ENCODE peak calls at places on chromosomes 16 and 17, in seven cellular contexts. N is endothelial cell of umbilical vein, R is ovary, D is H1, H is Peyer's patch, A is GM12878, F is NB4. O is an unnamed sample.

GRCh38 chr16:28915181-28915580 is 9.9 kb downstream of the RABEP2 start:
- DNase-seq in N (peak), R (no peak), D (no peak), H (no peak), A (no peak), F (no peak), O (peak)

GRCh38 chr17:45309400-45309799 is 7.4 kb downstream of the MAP3K14 start:
- DNase-seq in N (no peak), R (no peak), D (no peak), H (no peak), A (no peak), F (no peak), O (no peak)

GRCh38 chr16:11224096-11224893 is 31.7 kb downstream of the SOCS1 start:
- DNase-seq in N (no peak), R (no peak), D (no peak), H (peak), A (peak), F (peak), O (no peak)

GRCh38 chr17:63452091-63452978 is 6.2 kb upstream of the CYB561 start:
- DNase-seq in N (no peak), R (no peak), D (no peak), H (no peak), A (no peak), F (no peak), O (no peak)

GRCh38 chr17:17467720-17468119 is 9.1 kb upstream of the MED9 start:
- DNase-seq in N (no peak), R (no peak), D (no peak), H (no peak), A (no peak), F (peak), O (peak)

GRCh38 chr17:6249747-6250146 is 179.6 kb downstream of the WSCD1 start:
- DNase-seq in N (no peak), R (no peak), D (no peak), H (no peak), A (no peak), F (no peak), O (no peak)

GRCh38 chr17:1169471-1169908 is 10.3 kb downstream of the ABR start:
- DNase-seq in N (no peak), R (no peak), D (no peak), H (no peak), A (no peak), F (no peak), O (no peak)

GRCh38 chr17:33436321-33436720 is 143.2 kb upstream of the ASIC2 start:
- DNase-seq in N (no peak), R (no peak), D (no peak), H (no peak), A (no peak), F (peak), O (no peak)

GRCh38 chr17:39903158-39903884 is 15.1 kb downstream of the GSDMB start:
- DNase-seq in N (no peak), R (no peak), D (no peak), H (peak), A (no peak), F (peak), O (no peak)

GRCh38 chr17:19243838-19244237 is 6.7 kb downstream of the EPN2 start:
- DNase-seq in N (no peak), R (no peak), D (no peak), H (no peak), A (no peak), F (no peak), O (no peak)

GRCh38 chr16:20385844-20386832 is 18.4 kb downstream of the PDILT start:
- DNase-seq in N (peak), R (peak), D (peak), H (peak), A (no peak), F (peak), O (peak)

GRCh38 chr16:56120447-56121155 is 70.7 kb upstream of the GNAO1 start:
- DNase-seq in N (no peak), R (no peak), D (no peak), H (no peak), A (no peak), F (no peak), O (no peak)

GRCh38 chr16:88429387-88430184 is 23.5 kb upstream of the ZFPM1 start:
- DNase-seq in N (no peak), R (no peak), D (no peak), H (no peak), A (no peak), F (no peak), O (no peak)

GRCh38 chr16:88432174-88432573 is 20.9 kb upstream of the ZFPM1 start:
- DNase-seq in N (no peak), R (no peak), D (no peak), H (no peak), A (no peak), F (no peak), O (no peak)

GRCh38 chr16:88430185-88430523 is 22.9 kb upstream of the ZFPM1 start:
- DNase-seq in N (peak), R (no peak), D (no peak), H (no peak), A (no peak), F (peak), O (no peak)

GRCh38 chr16:88431651-88432050 is 21.4 kb upstream of the ZFPM1 start:
- DNase-seq in N (no peak), R (no peak), D (no peak), H (no peak), A (no peak), F (no peak), O (no peak)

DNA sequence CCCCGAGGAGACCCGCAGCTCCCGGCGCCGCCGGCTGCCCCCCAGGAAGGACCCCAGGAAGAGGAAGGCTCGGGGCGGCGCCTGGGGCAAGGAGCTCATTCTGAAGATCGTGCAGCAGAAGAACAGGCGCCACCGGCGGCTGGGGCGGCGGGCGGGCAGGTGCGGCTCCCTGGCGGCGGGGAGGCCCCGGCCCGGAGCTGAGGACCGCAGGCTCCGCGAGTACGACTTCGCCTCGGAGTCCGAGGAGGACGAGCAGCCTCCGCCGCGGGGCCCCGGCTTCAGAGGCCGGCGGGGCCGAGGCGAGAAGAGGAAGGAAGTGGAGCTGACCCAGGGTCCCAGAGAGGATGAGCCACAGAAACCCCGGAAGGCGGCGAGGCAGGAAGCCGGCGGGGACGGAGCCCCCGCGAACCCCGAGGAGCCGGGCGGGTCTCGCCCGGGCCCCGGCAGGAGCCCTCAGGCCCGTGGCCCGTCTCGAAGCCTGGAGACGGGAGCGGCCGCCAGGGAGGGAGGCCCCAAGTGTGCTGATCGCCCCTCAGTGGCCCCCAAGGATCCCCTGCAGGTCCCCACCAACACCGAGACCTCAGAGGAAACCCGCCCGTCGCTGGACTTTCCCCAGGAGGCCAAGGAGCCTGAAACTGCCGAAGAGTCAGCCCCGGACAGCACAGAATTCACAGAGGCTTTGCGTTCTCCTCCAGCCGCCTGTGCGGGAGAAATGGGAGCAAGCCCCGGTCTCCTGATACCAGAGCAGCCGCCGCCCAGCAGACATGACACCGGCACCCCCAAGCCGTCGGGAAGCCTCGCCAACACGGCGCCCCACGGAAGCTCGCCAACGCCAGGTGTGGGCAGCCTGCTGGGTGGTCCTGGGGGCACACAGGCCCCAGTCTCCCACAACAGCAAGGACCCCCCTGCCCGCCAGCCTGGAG is 22.3 kb upstream of the ZFPM1 start:
- DNase-seq in N (peak), R (no peak), D (peak), H (peak), A (no peak), F (peak), O (no peak)
- TF ChIP-seq POLR2A in N (no peak), R (no peak), D (no peak), H (no peak), A (peak), F (peak), O (no peak)

GRCh38 chr17:7837375-7838290 is 3.6 kb downstream of the KDM6B start:
- DNase-seq in N (no peak), R (no peak), D (no peak), H (no peak), A (no peak), F (peak), O (no peak)

GRCh38 chr17:7836596-7837374 is 2.8 kb downstream of the KDM6B start:
- DNase-seq in N (peak), R (peak), D (peak), H (peak), A (peak), F (peak), O (no peak)

GRCh38 chr17:7834554-7834890 is 505 bp downstream of the KDM6B start:
- DNase-seq in N (no peak), R (peak), D (no peak), H (peak), A (no peak), F (no peak), O (no peak)

GRCh38 chr17:7834891-7835817 is 1.1 kb downstream of the KDM6B start:
- DNase-seq in N (peak), R (peak), D (peak), H (peak), A (peak), F (peak), O (peak)

DNA sequence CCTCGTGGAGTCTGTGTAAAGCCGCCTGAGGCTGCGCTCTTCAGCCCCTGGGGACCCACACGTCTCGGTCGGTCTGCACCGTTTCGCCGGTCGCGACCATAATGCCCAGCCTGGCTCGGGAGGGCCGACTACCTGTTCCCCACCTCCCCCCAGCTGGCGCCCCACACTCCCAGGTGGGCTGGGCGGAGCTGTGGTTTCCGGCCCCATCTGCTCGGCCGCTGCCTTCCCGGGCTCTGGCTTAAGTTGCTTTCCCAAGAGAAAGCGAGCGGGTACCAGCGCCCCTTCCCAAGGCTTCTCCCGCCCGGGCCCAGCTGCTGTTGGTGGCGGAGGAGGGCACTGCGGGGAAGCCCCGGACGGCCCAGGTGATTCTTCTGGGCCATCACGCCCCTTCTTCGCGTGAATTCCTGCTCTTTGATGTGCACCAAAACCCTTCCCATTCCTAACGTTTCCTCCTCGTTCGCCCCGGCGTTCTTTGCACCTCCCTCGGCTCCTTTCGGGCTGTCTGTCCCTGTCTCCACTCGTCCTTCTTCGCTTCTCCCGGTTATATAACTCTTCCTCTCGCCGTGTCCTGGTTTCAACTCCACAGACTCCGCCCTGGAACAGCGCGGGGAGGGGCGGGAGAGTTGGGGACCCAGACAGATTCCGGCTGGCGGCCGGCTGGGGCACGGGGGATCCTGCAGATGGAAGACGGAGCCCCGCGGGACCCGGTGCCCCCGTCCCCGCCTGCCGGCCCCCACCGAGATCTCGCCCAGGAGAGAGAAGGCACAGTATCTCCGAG is 2.0 kb downstream of the KDM6B start:
- DNase-seq in N (peak), R (peak), D (peak), H (peak), A (no peak), F (peak), O (no peak)
- TF ChIP-seq POLR2A in N (peak), R (peak), D (no peak), H (peak), A (peak), F (peak), O (no peak)

GRCh38 chr17:81161972-81162371 is 3.3 kb upstream of the PVALEF start:
- DNase-seq in N (no peak), R (no peak), D (no peak), H (no peak), A (no peak), F (no peak), O (no peak)

GRCh38 chr17:81161536-81161935 is 3.8 kb upstream of the PVALEF start:
- DNase-seq in N (no peak), R (peak), D (no peak), H (no peak), A (no peak), F (no peak), O (no peak)

GRCh38 chr17:81163051-81163695 is 2.1 kb upstream of the PVALEF start:
- DNase-seq in N (no peak), R (no peak), D (no peak), H (no peak), A (no peak), F (no peak), O (no peak)

GRCh38 chr17:81163703-81164413 is 1.4 kb upstream of the PVALEF start:
- DNase-seq in N (no peak), R (no peak), D (no peak), H (no peak), A (no peak), F (no peak), O (no peak)

DNA sequence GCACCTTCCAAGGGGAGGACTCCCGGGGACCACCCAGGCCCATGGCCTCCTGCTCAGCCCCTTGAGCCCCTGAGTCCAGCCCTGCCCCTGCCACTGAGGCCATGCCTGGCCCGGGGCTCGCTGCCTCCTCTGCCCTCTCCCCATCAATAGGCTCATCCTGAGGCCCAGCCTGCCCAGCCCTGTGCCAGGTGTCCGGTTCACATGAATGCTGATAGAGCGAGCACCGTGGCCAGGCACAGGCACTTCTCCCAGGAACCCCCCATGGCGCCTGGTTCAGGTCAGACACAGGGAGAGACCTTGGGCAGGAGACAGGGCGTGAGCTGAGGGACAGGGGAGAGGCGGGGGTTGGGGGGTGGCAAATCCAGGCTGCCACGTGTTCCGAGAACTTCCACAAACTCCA is 2.8 kb upstream of the PVALEF start:
- DNase-seq in N (no peak), R (peak), D (no peak), H (no peak), A (no peak), F (no peak), O (no peak)
- TF ChIP-seq POLR2A in N (no peak), R (no peak), D (no peak), H (no peak), A (no peak), F (no peak), O (no peak)

GRCh38 chr17:81842378-81842724 is 7.5 kb upstream of the PPP1R27 start:
- DNase-seq in N (no peak), R (no peak), D (no peak), H (no peak), A (no peak), F (no peak), O (no peak)
- TF ChIP-seq POLR2A in N (no peak), R (no peak), D (no peak), H (no peak), A (no peak), F (no peak), O (no peak)

GRCh38 chr16:24077292-24077691 is 178.8 kb upstream of the CACNG3 start:
- DNase-seq in N (no peak), R (no peak), D (no peak), H (no peak), A (no peak), F (no peak), O (no peak)
- TF ChIP-seq POLR2A in N (no peak), R (no peak), D (no peak), H (no peak), A (no peak), F (no peak), O (no peak)

DNA sequence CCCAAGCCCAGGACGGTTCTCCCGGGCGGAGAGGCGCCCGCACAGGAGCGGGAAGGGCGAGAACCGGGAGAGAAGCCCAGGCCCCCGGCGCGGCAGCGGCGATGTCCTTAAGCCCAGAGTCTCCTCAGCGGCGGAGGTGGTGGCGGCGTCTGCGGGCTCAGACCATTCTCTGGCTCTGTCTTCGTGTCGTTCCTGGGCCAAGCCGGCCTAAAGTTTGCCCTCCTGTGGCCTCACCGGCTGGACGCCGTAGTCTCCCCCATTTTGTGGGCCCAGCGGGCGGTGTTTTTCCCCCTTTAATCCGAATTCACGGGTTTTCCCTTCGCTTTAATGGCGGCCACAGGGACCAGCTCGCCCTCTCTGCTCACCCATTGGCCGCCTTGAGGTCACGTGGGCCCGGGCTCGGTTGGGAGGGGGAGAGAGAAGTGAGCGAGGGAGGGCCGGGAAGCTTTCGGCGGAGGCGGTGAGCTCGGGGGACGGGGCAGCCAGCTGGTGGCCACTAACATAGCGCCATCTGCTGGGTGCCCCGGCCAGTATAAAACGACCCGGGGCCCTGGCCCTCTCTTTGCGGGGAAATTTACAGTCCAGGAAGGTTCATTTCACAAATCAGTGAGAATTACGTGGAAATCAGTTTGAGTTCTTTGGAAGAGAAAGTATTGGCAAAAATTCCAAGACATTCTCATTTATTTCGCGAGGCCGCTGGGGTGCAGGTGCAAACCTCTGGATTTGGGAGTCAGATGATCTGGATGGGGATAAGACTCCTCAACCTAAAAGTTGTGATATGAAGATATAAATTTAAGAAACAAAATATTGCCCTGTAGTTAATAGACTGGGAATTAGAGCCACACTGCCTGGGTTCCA is 762 bp upstream of the MED13 start:
- DNase-seq in N (peak), R (peak), D (peak), H (peak), A (peak), F (peak), O (peak)
- TF ChIP-seq POLR2A in N (peak), R (peak), D (peak), H (peak), A (peak), F (peak), O (peak)

GRCh38 chr17:42537826-42538451 is 1.9 kb downstream of the NAGLU start:
- DNase-seq in N (no peak), R (no peak), D (no peak), H (no peak), A (no peak), F (no peak), O (no peak)

GRCh38 chr17:42537156-42537805 is 1.2 kb downstream of the NAGLU start:
- DNase-seq in N (no peak), R (peak), D (no peak), H (no peak), A (no peak), F (no peak), O (no peak)

GRCh38 chr17:42535400-42536047 is 517 bp upstream of the NAGLU start:
- DNase-seq in N (no peak), R (no peak), D (no peak), H (no peak), A (no peak), F (peak), O (peak)

GRCh38 chr17:42536048-42536371 is at the start of gene NAGLU:
- DNase-seq in N (peak), R (peak), D (peak), H (peak), A (peak), F (peak), O (peak)

GRCh38 chr17:42536372-42537155 is 523 bp downstream of the NAGLU start:
- DNase-seq in N (peak), R (peak), D (peak), H (peak), A (no peak), F (peak), O (peak)
- TF ChIP-seq POLR2A in N (no peak), R (no peak), D (peak), H (no peak), A (peak), F (peak), O (peak)

GRCh38 chr17:82246365-82247174 is 17.7 kb downstream of the SLC16A3 start:
- DNase-seq in N (peak), R (peak), D (no peak), H (no peak), A (no peak), F (peak), O (peak)
- TF ChIP-seq POLR2A in N (peak), R (no peak), D (no peak), H (no peak), A (peak), F (no peak), O (no peak)

O was measured in H54.